ENCODE peak calls at places on chromosomes 4 and X, in five cellular contexts. One of them, this sample, is unnamed.

GRCh38 chrX:1086444-1087409 is 125.7 kb downstream of the CRLF2 start:
- DNase-seq in H9: no peak
- DNase-seq in trophoblast cell: no peak
- DNase-seq in mesenchymal stem cell: no peak
- DNase-seq in IMR-90: no peak
- DNase-seq in this sample: no peak

GRCh38 chr4:27217261-27217769 is 356.7 kb downstream of the STIM2 start:
- DNase-seq in H9: no peak
- DNase-seq in IMR-90: peak
- DNase-seq in mesenchymal stem cell: no peak
- DNase-seq in trophoblast cell: no peak
- DNase-seq in this sample: no peak

GRCh38 chrX:124726881-124727280 is 380.5 kb downstream of the SH2D1A start:
- DNase-seq in mesenchymal stem cell: no peak
- DNase-seq in trophoblast cell: no peak
- DNase-seq in H9: no peak
- DNase-seq in IMR-90: no peak
- DNase-seq in this sample: no peak

GRCh38 chr4:52665592-52665991 is 6.5 kb upstream of the USP46 start:
- DNase-seq in mesenchymal stem cell: no peak
- DNase-seq in trophoblast cell: no peak
- DNase-seq in IMR-90: no peak
- DNase-seq in H9: no peak
- DNase-seq in this sample: no peak

GRCh38 chr4:89868999-89869589 is 25.6 kb upstream of the MMRN1 start:
- DNase-seq in H9: no peak
- DNase-seq in IMR-90: peak
- DNase-seq in mesenchymal stem cell: peak
- DNase-seq in trophoblast cell: peak
- DNase-seq in this sample: no peak

GRCh38 chrX:131393426-131393825 is 104.3 kb upstream of the IGSF1 start:
- DNase-seq in IMR-90: no peak
- DNase-seq in mesenchymal stem cell: no peak
- DNase-seq in trophoblast cell: no peak
- DNase-seq in H9: no peak
- DNase-seq in this sample: no peak

GRCh38 chr4:95506264-95506663 is 42.5 kb downstream of the UNC5C start:
- DNase-seq in mesenchymal stem cell: peak
- DNase-seq in IMR-90: peak
- DNase-seq in trophoblast cell: peak
- DNase-seq in H9: no peak
- DNase-seq in this sample: no peak

GRCh38 chr4:7831330-7831729 is 108.3 kb downstream of the AFAP1 start:
- DNase-seq in mesenchymal stem cell: peak
- DNase-seq in H9: no peak
- DNase-seq in IMR-90: peak
- DNase-seq in trophoblast cell: no peak
- DNase-seq in this sample: no peak

GRCh38 chrX:107715331-107716044 is 60.1 kb downstream of the TSC22D3 start:
- DNase-seq in H9: no peak
- DNase-seq in mesenchymal stem cell: peak
- DNase-seq in trophoblast cell: no peak
- DNase-seq in IMR-90: peak
- DNase-seq in this sample: no peak

GRCh38 chr4:99624141-99624719 is 33.4 kb downstream of the C4orf54 start:
- DNase-seq in trophoblast cell: no peak
- DNase-seq in IMR-90: no peak
- DNase-seq in H9: no peak
- DNase-seq in mesenchymal stem cell: no peak
- DNase-seq in this sample: no peak

GRCh38 chr4:3681191-3681590 is 85.0 kb upstream of the ADRA2C start:
- DNase-seq in IMR-90: no peak
- DNase-seq in trophoblast cell: no peak
- DNase-seq in H9: peak
- DNase-seq in mesenchymal stem cell: no peak
- DNase-seq in this sample: no peak

GRCh38 chr4:15755321-15755750 is 22.8 kb upstream of the CD38 start:
- DNase-seq in IMR-90: peak
- DNase-seq in mesenchymal stem cell: peak
- DNase-seq in H9: no peak
- DNase-seq in trophoblast cell: no peak
- DNase-seq in this sample: no peak

GRCh38 chr4:83207497-83208105 is 77.0 kb downstream of the COQ2 start:
- DNase-seq in IMR-90: peak
- DNase-seq in H9: no peak
- DNase-seq in trophoblast cell: peak
- DNase-seq in mesenchymal stem cell: peak
- DNase-seq in this sample: no peak

GRCh38 chrX:71632923-71633657 is 14.8 kb upstream of the CXCR3 start:
- DNase-seq in H9: no peak
- DNase-seq in IMR-90: no peak
- DNase-seq in trophoblast cell: no peak
- DNase-seq in mesenchymal stem cell: no peak
- DNase-seq in this sample: no peak

GRCh38 chrX:118116308-118117068 is at the start of gene KLHL13:
- DNase-seq in IMR-90: peak
- DNase-seq in mesenchymal stem cell: no peak
- DNase-seq in trophoblast cell: no peak
- DNase-seq in H9: peak
- DNase-seq in this sample: peak

GRCh38 chr4:147860960-147861359 is 129.1 kb downstream of the ARHGAP10 start:
- DNase-seq in IMR-90: no peak
- DNase-seq in mesenchymal stem cell: no peak
- DNase-seq in H9: no peak
- DNase-seq in trophoblast cell: no peak
- DNase-seq in this sample: no peak

GRCh38 chr4:83599183-83599582 is 63.3 kb downstream of the GPAT3 start:
- DNase-seq in trophoblast cell: peak
- DNase-seq in H9: no peak
- DNase-seq in IMR-90: peak
- DNase-seq in mesenchymal stem cell: peak
- DNase-seq in this sample: no peak

GRCh38 chrX:18119856-18120255 is 100.8 kb downstream of the BEND2 start:
- DNase-seq in H9: no peak
- DNase-seq in trophoblast cell: no peak
- DNase-seq in mesenchymal stem cell: no peak
- DNase-seq in IMR-90: no peak
- DNase-seq in this sample: no peak

GRCh38 chrX:129790146-129790545 is 10.4 kb downstream of the SASH3 start:
- DNase-seq in IMR-90: no peak
- DNase-seq in mesenchymal stem cell: no peak
- DNase-seq in H9: no peak
- DNase-seq in trophoblast cell: no peak
- DNase-seq in this sample: no peak

GRCh38 chrX:1386338-1387127 is 5.4 kb downstream of the SLC25A6 start:
- DNase-seq in mesenchymal stem cell: no peak
- DNase-seq in IMR-90: no peak
- DNase-seq in H9: no peak
- DNase-seq in trophoblast cell: no peak
- DNase-seq in this sample: no peak

GRCh38 chr4:36255575-36255974 is 11.3 kb upstream of the ARAP2 start:
- DNase-seq in mesenchymal stem cell: no peak
- DNase-seq in H9: no peak
- DNase-seq in trophoblast cell: peak
- DNase-seq in IMR-90: no peak
- DNase-seq in this sample: no peak

GRCh38 chrX:140053841-140054240 is 88.5 kb upstream of the CXorf66 start:
- DNase-seq in H9: no peak
- DNase-seq in mesenchymal stem cell: no peak
- DNase-seq in IMR-90: no peak
- DNase-seq in trophoblast cell: no peak
- DNase-seq in this sample: no peak

GRCh38 chrX:53072418-53073114 is 9.6 kb upstream of the TSPYL2 start:
- DNase-seq in IMR-90: no peak
- DNase-seq in H9: no peak
- DNase-seq in trophoblast cell: no peak
- DNase-seq in mesenchymal stem cell: no peak
- DNase-seq in this sample: no peak

GRCh38 chr4:185134176-185134869 is 8.7 kb upstream of the SLC25A4 start:
- DNase-seq in trophoblast cell: peak
- DNase-seq in IMR-90: peak
- DNase-seq in H9: no peak
- DNase-seq in mesenchymal stem cell: peak
- DNase-seq in this sample: no peak

GRCh38 chr4:766559-767283 is 59.2 kb downstream of the CPLX1 start:
- DNase-seq in trophoblast cell: no peak
- DNase-seq in mesenchymal stem cell: no peak
- DNase-seq in H9: peak
- DNase-seq in IMR-90: no peak
- DNase-seq in this sample: no peak

GRCh38 chrX:24423960-24424359 is 41.1 kb upstream of the PDK3 start:
- DNase-seq in IMR-90: no peak
- DNase-seq in H9: no peak
- DNase-seq in mesenchymal stem cell: peak
- DNase-seq in trophoblast cell: no peak
- DNase-seq in this sample: no peak

GRCh38 chrX:110286126-110286525 is 31.8 kb downstream of the AMMECR1 start:
- DNase-seq in IMR-90: peak
- DNase-seq in trophoblast cell: peak
- DNase-seq in mesenchymal stem cell: peak
- DNase-seq in H9: no peak
- DNase-seq in this sample: no peak

GRCh38 chr4:3168029-3168428 is 80.9 kb upstream of the MSANTD1 start:
- DNase-seq in trophoblast cell: no peak
- DNase-seq in mesenchymal stem cell: peak
- DNase-seq in H9: no peak
- DNase-seq in IMR-90: peak
- DNase-seq in this sample: no peak

GRCh38 chrX:97089116-97089515 is 205.4 kb downstream of the RPA4 start:
- DNase-seq in mesenchymal stem cell: no peak
- DNase-seq in H9: no peak
- DNase-seq in trophoblast cell: peak
- DNase-seq in IMR-90: no peak
- DNase-seq in this sample: no peak

GRCh38 chr4:14249226-14249625 is 621.7 kb upstream of the BOD1L1 start:
- DNase-seq in H9: no peak
- DNase-seq in mesenchymal stem cell: no peak
- DNase-seq in IMR-90: no peak
- DNase-seq in trophoblast cell: no peak
- DNase-seq in this sample: no peak

GRCh38 chr4:99665981-99666380 is 8.4 kb upstream of the C4orf54 start:
- DNase-seq in H9: no peak
- DNase-seq in mesenchymal stem cell: no peak
- DNase-seq in trophoblast cell: no peak
- DNase-seq in IMR-90: no peak
- DNase-seq in this sample: no peak

GRCh38 chr4:150050566-150050965 is 27.7 kb upstream of the DCLK2 start:
- DNase-seq in trophoblast cell: no peak
- DNase-seq in mesenchymal stem cell: no peak
- DNase-seq in H9: no peak
- DNase-seq in IMR-90: no peak
- DNase-seq in this sample: no peak

GRCh38 chr4:91621446-91621845 is 682.3 kb upstream of the GRID2 start:
- DNase-seq in IMR-90: no peak
- DNase-seq in H9: no peak
- DNase-seq in trophoblast cell: no peak
- DNase-seq in mesenchymal stem cell: no peak
- DNase-seq in this sample: no peak
- H3K14ac ChIP-seq in IMR-90: no peak
- H3K14ac ChIP-seq in H9: no peak
- H3K14ac ChIP-seq in trophoblast cell: no peak
- H3K14ac ChIP-seq in mesenchymal stem cell: no peak
- H3K14ac ChIP-seq in this sample: no peak

DNA sequence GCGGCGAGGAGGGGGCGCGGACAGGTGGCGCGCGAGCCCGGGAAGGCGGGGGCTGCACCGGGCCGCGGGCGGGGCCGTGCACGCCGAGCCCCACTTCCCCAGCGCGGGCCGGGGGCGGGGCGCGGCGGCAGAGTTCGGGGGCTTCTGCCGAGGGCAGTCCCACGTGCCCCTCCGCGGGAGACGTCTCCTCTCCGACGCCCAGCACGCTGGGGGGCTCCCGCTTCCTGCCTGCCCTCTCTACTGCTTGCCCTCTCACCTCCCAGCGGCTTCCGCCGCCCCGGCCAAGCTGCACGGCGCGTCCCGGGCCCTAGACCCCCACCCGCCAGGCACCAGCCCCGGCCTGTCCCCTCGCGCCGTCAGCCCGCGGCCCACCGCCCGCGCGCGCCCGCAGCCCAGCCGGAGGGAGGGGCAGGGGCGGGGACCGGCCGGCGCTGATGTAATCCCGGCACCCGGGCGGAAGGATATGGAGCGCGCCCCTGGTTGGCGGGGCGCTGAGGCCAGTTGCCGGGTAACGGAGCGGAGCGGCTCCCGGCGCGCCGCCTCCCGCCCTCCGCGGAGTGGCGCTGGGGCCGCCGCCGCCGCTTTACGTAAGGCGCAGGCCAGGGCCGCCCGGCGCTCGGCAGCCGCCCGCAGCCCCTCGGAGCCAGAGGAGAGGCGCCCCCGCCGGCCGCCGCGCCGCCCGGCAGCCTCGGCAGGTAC is at the start of gene KIAA0232:
- DNase-seq in IMR-90: peak
- DNase-seq in H9: peak
- DNase-seq in mesenchymal stem cell: peak
- DNase-seq in trophoblast cell: peak
- DNase-seq in this sample: peak
- H3K14ac ChIP-seq in IMR-90: peak
- H3K14ac ChIP-seq in H9: peak
- H3K14ac ChIP-seq in mesenchymal stem cell: peak
- H3K14ac ChIP-seq in trophoblast cell: peak
- H3K14ac ChIP-seq in this sample: peak

GRCh38 chr4:78058591-78059523 is 1.7 kb downstream of the FRAS1 start:
- DNase-seq in trophoblast cell: peak
- DNase-seq in IMR-90: no peak
- DNase-seq in mesenchymal stem cell: peak
- DNase-seq in H9: peak
- DNase-seq in this sample: peak
- H3K14ac ChIP-seq in trophoblast cell: peak
- H3K14ac ChIP-seq in IMR-90: no peak
- H3K14ac ChIP-seq in mesenchymal stem cell: no peak
- H3K14ac ChIP-seq in H9: peak
- H3K14ac ChIP-seq in this sample: peak

GRCh38 chrX:153637121-153638040 is 9.6 kb upstream of the DUSP9 start:
- DNase-seq in IMR-90: no peak
- DNase-seq in trophoblast cell: no peak
- DNase-seq in H9: no peak
- DNase-seq in mesenchymal stem cell: no peak
- DNase-seq in this sample: no peak
- H3K14ac ChIP-seq in IMR-90: no peak
- H3K14ac ChIP-seq in trophoblast cell: no peak
- H3K14ac ChIP-seq in H9: no peak
- H3K14ac ChIP-seq in mesenchymal stem cell: no peak
- H3K14ac ChIP-seq in this sample: no peak

This sample was measured in neuronal stem cell.